ENCODE peak calls at places on chromosomes 5 and 9, in nine cellular contexts. T is heart right ventricle, C is HepG2, S is G401, E is COR-L47, M is mucosa of gallbladder, I is omental fat pad, V is psoas muscle, H is T-cell. R is an unnamed sample.

GRCh38 chr9:121686930-121687541 is 35.6 kb downstream of the DAB2IP start:
- DNase-seq in T (peak), C (peak), S (peak), E (peak), M (peak), I (peak), V (peak), H (peak), R (peak)

GRCh38 chr5:146338774-146339714 is at the start of gene POU4F3:
- DNase-seq in T (no peak), C (no peak), S (no peak), E (peak), M (no peak), I (no peak), V (no peak), H (no peak), R (no peak)

GRCh38 chr9:4604678-4605095 is 57.4 kb upstream of the PLPP6 start:
- DNase-seq in T (peak), C (peak), S (peak), E (peak), M (peak), I (peak), V (no peak), H (peak), R (peak)

GRCh38 chr9:33187519-33188218 is 20.5 kb upstream of the B4GALT1 start:
- DNase-seq in T (peak), C (no peak), S (no peak), E (no peak), M (peak), I (no peak), V (peak), H (no peak), R (no peak)

GRCh38 chr5:27947088-27947487 is 908.7 kb upstream of the CDH9 start:
- DNase-seq in T (no peak), C (no peak), S (peak), E (no peak), M (no peak), I (no peak), V (no peak), H (no peak), R (no peak)

GRCh38 chr5:84059672-84060071 is 325.0 kb downstream of the EDIL3 start:
- DNase-seq in T (no peak), C (no peak), S (no peak), E (no peak), M (no peak), I (no peak), V (no peak), H (no peak), R (no peak)

GRCh38 chr5:153629027-153629426 is 138.6 kb downstream of the GRIA1 start:
- DNase-seq in T (peak), C (no peak), S (peak), E (no peak), M (no peak), I (no peak), V (no peak), H (no peak), R (peak)

GRCh38 chr9:136089697-136090045 is 5.4 kb downstream of the NACC2 start:
- DNase-seq in T (no peak), C (no peak), S (no peak), E (peak), M (no peak), I (no peak), V (no peak), H (no peak), R (no peak)

GRCh38 chr5:18944771-18945170 is 1043.2 kb downstream of the CDH18 start:
- DNase-seq in T (no peak), C (no peak), S (no peak), E (no peak), M (no peak), I (no peak), V (no peak), H (no peak), R (no peak)

GRCh38 chr5:115267617-115268016 is 4.9 kb upstream of the PGGT1B start:
- DNase-seq in T (no peak), C (no peak), S (no peak), E (no peak), M (no peak), I (no peak), V (no peak), H (no peak), R (no peak)

GRCh38 chr5:27568811-27569210 is 530.4 kb upstream of the CDH9 start:
- DNase-seq in T (no peak), C (no peak), S (no peak), E (no peak), M (no peak), I (no peak), V (no peak), H (no peak), R (no peak)

GRCh38 chr5:134411228-134411545 is 494 bp downstream of the CDKN2AIPNL start:
- DNase-seq in T (no peak), C (no peak), S (no peak), E (no peak), M (no peak), I (no peak), V (no peak), H (no peak), R (no peak)

GRCh38 chr5:149581931-149582768 is 852 bp downstream of the ARHGEF37 start:
- DNase-seq in T (peak), C (no peak), S (peak), E (peak), M (peak), I (no peak), V (no peak), H (no peak), R (no peak)

GRCh38 chr9:81613002-81613750 is 76.2 kb downstream of the TLE1 start:
- DNase-seq in T (peak), C (no peak), S (no peak), E (no peak), M (peak), I (no peak), V (peak), H (no peak), R (no peak)

GRCh38 chr5:115209279-115209678 is 39.6 kb upstream of the TRIM36 start:
- DNase-seq in T (peak), C (no peak), S (no peak), E (no peak), M (peak), I (no peak), V (no peak), H (peak), R (no peak)

GRCh38 chr5:14787801-14788579 is 83.6 kb downstream of the ANKH start:
- DNase-seq in T (no peak), C (no peak), S (no peak), E (no peak), M (no peak), I (no peak), V (no peak), H (no peak), R (no peak)

GRCh38 chr9:133162802-133163558 is 734 bp downstream of the GBGT1 start:
- DNase-seq in T (no peak), C (no peak), S (no peak), E (no peak), M (no peak), I (no peak), V (no peak), H (no peak), R (no peak)

GRCh38 chr5:116320486-116320885 is 235.7 kb downstream of the COMMD10 start:
- DNase-seq in T (peak), C (no peak), S (no peak), E (no peak), M (peak), I (no peak), V (no peak), H (no peak), R (no peak)

GRCh38 chr9:134562146-134562753 is 79.4 kb upstream of the COL5A1 start:
- DNase-seq in T (no peak), C (no peak), S (no peak), E (no peak), M (no peak), I (no peak), V (no peak), H (no peak), R (no peak)

GRCh38 chr9:4879098-4879497 is 86.4 kb downstream of the RCL1 start:
- DNase-seq in T (no peak), C (no peak), S (no peak), E (peak), M (no peak), I (no peak), V (no peak), H (no peak), R (no peak)

GRCh38 chr9:134469041-134469875 is 143.0 kb downstream of the RXRA start:
- DNase-seq in T (peak), C (no peak), S (no peak), E (no peak), M (peak), I (no peak), V (no peak), H (no peak), R (no peak)

GRCh38 chr9:34430843-34431437 is 27.4 kb downstream of the FAM219A start:
- DNase-seq in T (peak), C (peak), S (peak), E (peak), M (peak), I (no peak), V (peak), H (no peak), R (peak)